ENCODE peak calls at places on chromosomes 5 and 9, in eight cellular contexts. A, Q, H, T, S, M, L and U are unnamed samples.

GRCh38 chr5:26329562-26330189 is 708.7 kb downstream of the CDH9 start:
- DNase-seq in H (no peak), S (no peak), L (no peak), M (no peak), A (no peak), T (no peak), Q (peak), U (no peak)

GRCh38 chr5:73232266-73233041 is 59.5 kb downstream of the TMEM174 start:
- DNase-seq in S (peak), L (no peak), H (no peak), T (no peak), Q (no peak), A (no peak), M (no peak), U (no peak)

GRCh38 chr5:92644271-92644886 is 936.6 kb downstream of the NR2F1-AS1 start:
- DNase-seq in A (no peak), S (no peak), Q (no peak), L (no peak), T (no peak), H (peak), M (no peak), U (no peak)

GRCh38 chr9:98790601-98791146 is 5.7 kb downstream of the ANKS6 start:
- DNase-seq in Q (no peak), L (no peak), T (no peak), S (no peak), M (no peak), H (no peak), A (no peak), U (no peak)

GRCh38 chr5:109580225-109580624 is 109.5 kb upstream of the MAN2A1 start:
- DNase-seq in Q (no peak), T (no peak), M (no peak), S (no peak), H (no peak), L (no peak), A (no peak), U (no peak)

GRCh38 chr5:34026089-34026761 is 16.8 kb downstream of the C1QTNF3 start:
- DNase-seq in Q (no peak), A (no peak), T (no peak), S (no peak), H (no peak), M (no peak), L (no peak), U (no peak)

GRCh38 chr9:89464991-89465390 is 32.9 kb downstream of the SEMA4D start:
- DNase-seq in H (no peak), S (no peak), L (no peak), M (no peak), Q (no peak), A (no peak), T (no peak), U (no peak)

GRCh38 chr5:38323645-38324295 is 65.4 kb downstream of the EGFLAM start:
- DNase-seq in M (peak), T (no peak), H (peak), A (no peak), S (peak), Q (peak), L (no peak), U (no peak)

GRCh38 chr5:169705322-169705721 is 68.2 kb downstream of the DOCK2 start:
- DNase-seq in M (no peak), A (no peak), Q (no peak), L (no peak), T (no peak), S (no peak), H (no peak), U (no peak)

GRCh38 chr5:133421394-133421793 is 190.9 kb downstream of the FSTL4 start:
- DNase-seq in L (no peak), A (peak), T (no peak), S (peak), Q (peak), M (no peak), H (peak), U (no peak)

GRCh38 chr9:91419222-91420191 is 4.1 kb downstream of the NFIL3 start:
- DNase-seq in S (peak), H (peak), T (peak), Q (peak), M (no peak), A (peak), L (peak), U (peak)

GRCh38 chr9:94948567-94949235 is 222.2 kb downstream of the AOPEP start:
- DNase-seq in A (no peak), Q (peak), T (no peak), M (no peak), H (no peak), L (no peak), S (peak), U (no peak)

GRCh38 chr5:175836741-175837729 is 34.3 kb upstream of the CPLX2 start:
- DNase-seq in S (no peak), L (no peak), A (no peak), H (no peak), T (no peak), M (no peak), Q (no peak), U (no peak)

GRCh38 chr5:149860801-149861322 is 83.7 kb downstream of the PDE6A start:
- DNase-seq in S (peak), M (no peak), T (no peak), Q (peak), L (no peak), A (no peak), H (peak), U (no peak)

GRCh38 chr5:159067201-159067600 is 32.5 kb downstream of the EBF1 start:
- DNase-seq in A (no peak), T (no peak), S (no peak), M (no peak), L (no peak), Q (no peak), H (no peak), U (no peak)

GRCh38 chr9:123914517-123915199 is 15.3 kb downstream of the DENND1A start:
- DNase-seq in T (no peak), L (no peak), H (no peak), A (no peak), Q (no peak), S (no peak), M (no peak), U (no peak)

GRCh38 chr9:19373527-19373926 is 6.5 kb downstream of the RPS6 start:
- DNase-seq in M (no peak), A (no peak), T (no peak), Q (peak), L (no peak), H (no peak), S (no peak), U (no peak)

GRCh38 chr5:127909078-127909477 is 174.5 kb upstream of the SLC12A2 start:
- DNase-seq in H (peak), A (peak), M (no peak), S (peak), T (no peak), Q (peak), L (no peak), U (no peak)

GRCh38 chr9:13264788-13265187 is 14.7 kb downstream of the MPDZ start:
- DNase-seq in H (peak), S (peak), A (no peak), Q (no peak), T (no peak), M (no peak), L (no peak), U (no peak)

GRCh38 chr5:31193591-31194457 is at the start of gene CDH6:
- DNase-seq in H (peak), L (peak), Q (no peak), M (no peak), T (no peak), S (peak), A (peak), U (no peak)

GRCh38 chr9:98701576-98701975 is 7.2 kb downstream of the GABBR2 start:
- DNase-seq in S (no peak), A (no peak), T (no peak), M (no peak), H (no peak), Q (no peak), L (no peak), U (no peak)

GRCh38 chr9:125472926-125473701 is 211.5 kb downstream of the GAPVD1 start:
- DNase-seq in L (no peak), M (no peak), S (peak), T (peak), A (no peak), Q (peak), H (peak), U (no peak)

GRCh38 chr5:33850100-33850594 is 41.6 kb downstream of the ADAMTS12 start:
- DNase-seq in H (peak), Q (peak), L (no peak), T (no peak), M (no peak), A (peak), S (peak), U (no peak)

GRCh38 chr9:126515001-126515872 is 98.5 kb upstream of the LMX1B start:
- DNase-seq in L (no peak), T (no peak), A (no peak), H (no peak), Q (no peak), M (no peak), S (no peak), U (no peak)

GRCh38 chr9:125649315-125649714 is 57.7 kb downstream of the MAPKAP1 start:
- DNase-seq in L (peak), A (no peak), S (peak), M (no peak), T (no peak), Q (peak), H (peak), U (peak)

GRCh38 chr9:12712532-12712931 is 19.3 kb downstream of the TYRP1 start:
- DNase-seq in S (no peak), M (no peak), T (no peak), Q (no peak), H (peak), L (no peak), A (no peak), U (no peak)

GRCh38 chr5:1983401-1983800 is 100.7 kb upstream of the IRX4 start:
- DNase-seq in Q (no peak), M (peak), H (no peak), S (no peak), T (peak), L (no peak), A (no peak), U (no peak)

GRCh38 chr5:148973455-148973854 is 89.4 kb downstream of the SH3TC2 start:
- DNase-seq in H (peak), T (no peak), Q (peak), M (no peak), A (no peak), S (peak), L (no peak), U (no peak)

GRCh38 chr5:174402224-174402812 is 322.1 kb upstream of the MSX2 start:
- DNase-seq in T (no peak), S (no peak), A (no peak), Q (no peak), L (no peak), M (peak), H (no peak), U (no peak)

GRCh38 chr5:83711982-83712601 is 8.6 kb downstream of the HAPLN1 start:
- DNase-seq in T (no peak), L (peak), S (peak), H (peak), M (no peak), A (peak), Q (peak), U (no peak)

GRCh38 chr5:60738461-60738860 is 38.5 kb upstream of the DEPDC1B start:
- DNase-seq in H (no peak), A (no peak), M (no peak), Q (no peak), T (no peak), L (no peak), S (no peak), U (no peak)

GRCh38 chr5:43730832-43731342 is 127.9 kb downstream of the NNT start:
- DNase-seq in A (no peak), L (no peak), Q (no peak), H (peak), M (no peak), S (no peak), T (no peak), U (no peak)

GRCh38 chr9:132989014-132989310 is 10.5 kb downstream of the GFI1B start:
- DNase-seq in L (no peak), Q (no peak), M (no peak), S (no peak), T (no peak), A (no peak), H (no peak), U (peak)

GRCh38 chr5:20601678-20602100 is 613.7 kb upstream of the CDH18 start:
- DNase-seq in T (no peak), A (no peak), Q (peak), L (no peak), M (no peak), H (peak), S (peak), U (no peak)

GRCh38 chr5:32094691-32095090 is 79.4 kb downstream of the GOLPH3 start:
- DNase-seq in M (peak), S (no peak), L (no peak), A (no peak), H (no peak), T (no peak), Q (no peak), U (no peak)

GRCh38 chr5:180467028-180467427 is 27.2 kb upstream of the CNOT6 start:
- DNase-seq in A (no peak), S (peak), Q (peak), H (peak), M (no peak), T (peak), L (no peak), U (no peak)

GRCh38 chr5:61333351-61334223 is 1.5 kb downstream of the ZSWIM6 start:
- DNase-seq in Q (no peak), M (no peak), T (peak), S (peak), A (peak), H (peak), L (peak), U (peak)

GRCh38 chr5:156819537-156819936 is 30.6 kb upstream of the PPP1R2B start:
- DNase-seq in M (no peak), T (no peak), H (no peak), L (no peak), Q (no peak), A (no peak), S (no peak), U (no peak)

GRCh38 chr5:156812959-156813358 is 37.1 kb upstream of the PPP1R2B start:
- DNase-seq in A (no peak), Q (no peak), T (no peak), M (no peak), S (no peak), H (no peak), L (no peak), U (no peak)

GRCh38 chr5:156819967-156820581 is 30.0 kb upstream of the PPP1R2B start:
- DNase-seq in M (no peak), S (no peak), H (no peak), L (no peak), A (no peak), T (no peak), Q (no peak), U (no peak)

GRCh38 chr5:156815988-156816599 is 34.0 kb upstream of the PPP1R2B start:
- DNase-seq in M (no peak), S (peak), H (peak), T (no peak), L (no peak), Q (peak), A (peak), U (no peak)
- TF ChIP-seq CTCF in M (peak), S (peak), H (peak), T (no peak), L (peak), Q (peak), A (peak), U (no peak)

GRCh38 chr5:142819816-142820215 is 49.6 kb downstream of the ARHGAP26 start:
- DNase-seq in S (no peak), H (peak), A (no peak), T (no peak), Q (peak), L (no peak), M (no peak), U (no peak)
- TF ChIP-seq CTCF in S (no peak), H (no peak), A (no peak), T (no peak), Q (no peak), L (no peak), M (no peak), U (no peak)

GRCh38 chr9:5851445-5851844 is 18.5 kb upstream of the ERMP1 start:
- DNase-seq in T (no peak), L (no peak), A (no peak), Q (peak), S (peak), M (no peak), H (peak), U (peak)
- TF ChIP-seq CTCF in T (no peak), L (no peak), A (no peak), Q (no peak), S (no peak), M (no peak), H (no peak), U (no peak)

GRCh38 chr9:88013051-88013450 is 38.7 kb upstream of the CDK20 start:
- DNase-seq in Q (no peak), S (no peak), T (no peak), L (no peak), H (no peak), M (no peak), A (no peak), U (no peak)

GRCh38 chr9:88013607-88014006 is 39.3 kb upstream of the CDK20 start:
- DNase-seq in A (no peak), S (no peak), M (no peak), Q (no peak), H (no peak), T (no peak), L (no peak), U (no peak)

GRCh38 chr9:88006511-88007290 is 32.4 kb upstream of the CDK20 start:
- DNase-seq in H (no peak), Q (no peak), A (no peak), S (no peak), M (no peak), T (no peak), L (no peak), U (no peak)

GRCh38 chr9:88007291-88007650 is 32.9 kb upstream of the CDK20 start:
- DNase-seq in A (no peak), M (no peak), T (no peak), Q (no peak), L (no peak), S (peak), H (no peak), U (no peak)

GRCh38 chr9:88011005-88011766 is 36.9 kb upstream of the CDK20 start:
- DNase-seq in H (peak), Q (peak), A (peak), L (no peak), S (peak), T (no peak), M (no peak), U (no peak)
- TF ChIP-seq CTCF in H (peak), Q (peak), A (no peak), L (no peak), S (peak), T (no peak), M (no peak), U (no peak)

DNA sequence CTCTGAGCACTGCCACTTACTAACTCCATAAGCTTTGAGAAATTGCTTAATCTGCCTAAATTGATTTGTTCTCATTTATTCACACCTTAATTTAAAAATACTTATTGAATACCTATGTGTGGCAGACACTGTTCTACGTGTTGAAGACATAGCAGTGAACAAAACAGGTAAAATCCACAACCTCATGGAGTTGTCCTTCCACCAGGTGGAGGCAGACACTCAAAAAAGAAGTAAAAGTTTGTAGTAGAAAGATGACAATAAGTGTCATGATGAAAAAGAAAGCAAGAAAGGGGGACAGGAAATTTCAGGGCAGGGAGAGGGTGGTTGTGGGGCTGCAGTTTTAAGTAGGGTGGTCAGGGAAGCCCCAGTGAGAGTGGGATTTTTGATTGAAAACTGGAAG is 94.9 kb downstream of the SREK1 start:
- DNase-seq in M (no peak), L (no peak), Q (no peak), H (peak), A (no peak), T (no peak), S (no peak), U (no peak)
- TF ChIP-seq CTCF in M (no peak), L (no peak), Q (peak), H (peak), A (no peak), T (no peak), S (no peak), U (peak)

DNA sequence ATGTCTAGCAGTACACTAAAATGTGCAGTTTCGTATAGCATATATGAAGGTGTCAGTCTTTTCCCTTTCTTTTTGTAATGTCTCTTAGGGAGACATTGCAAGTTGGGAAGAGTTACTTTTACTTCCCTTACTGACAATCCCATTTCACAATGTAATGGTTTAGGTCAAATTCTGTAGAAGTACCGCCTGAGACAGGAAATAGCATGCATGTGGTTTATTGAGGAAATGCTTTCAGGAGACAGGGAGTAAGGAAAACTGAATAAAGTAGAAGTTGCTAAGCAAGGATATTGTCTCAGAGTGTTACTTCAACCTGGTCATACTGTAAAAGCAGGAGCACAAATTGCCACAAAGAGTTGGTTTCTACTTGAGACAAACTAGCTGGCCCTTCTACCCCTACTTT is 32.1 kb upstream of the MSANTD3 start:
- DNase-seq in T (no peak), Q (no peak), L (no peak), M (no peak), S (peak), H (peak), A (no peak), U (no peak)
- TF ChIP-seq CTCF in T (no peak), Q (no peak), L (no peak), M (no peak), S (no peak), H (no peak), A (no peak), U (no peak)